ENCODE peak calls at places on chromosomes 1 and 21, in seven cellular contexts. G, X, C, O, N, L and M are unnamed samples.
A peak's percentile ranks its signal among the peaks of the same experiment; 100 is the strongest.

GRCh38 chr1:11407301-11407994 is 71.5 kb upstream of the DISP3 start:
- DNase-seq in G (no peak), C (no peak), N (no peak), X (no peak), O (no peak), L (no peak), M (no peak)

GRCh38 chr1:57916034-57916433 is 492.2 kb upstream of the DAB1 start:
- DNase-seq in G (no peak), X (no peak), L (no peak), O (no peak), N (no peak), C (no peak), M (no peak)

GRCh38 chr1:201311356-201312011 is 28.2 kb downstream of the PKP1 start:
- DNase-seq in X (no peak), O (no peak), N (no peak), C (no peak), G (no peak), L (no peak), M (peak; percentile 14)

GRCh38 chr1:228399531-228400236 is 7.0 kb downstream of the TRIM11 start:
- DNase-seq in L (no peak), X (peak; percentile 46), O (no peak), C (no peak), N (no peak), G (no peak), M (no peak)

GRCh38 chr1:248695451-248696132 is 7.0 kb downstream of the OR14I1 start:
- DNase-seq in L (peak; percentile 62), X (no peak), N (no peak), G (no peak), O (no peak), C (no peak), M (no peak)

GRCh38 chr1:22854688-22855565 is 117.7 kb downstream of the LACTBL1 start:
- DNase-seq in X (no peak), G (no peak), C (no peak), O (no peak), N (no peak), L (no peak), M (no peak)

GRCh38 chr1:183159960-183160359 is 26.1 kb upstream of the LAMC2 start:
- DNase-seq in L (peak; percentile 98), C (peak; percentile 30), X (peak; percentile 94), O (no peak), N (no peak), G (no peak), M (peak; percentile 29)

GRCh38 chr1:24782689-24783088 is 37.4 kb downstream of the CLIC4 start:
- DNase-seq in X (no peak), O (no peak), N (no peak), L (no peak), C (no peak), G (no peak), M (no peak)

GRCh38 chr1:32619701-32620485 is 30.5 kb downstream of the ZBTB8OS start:
- DNase-seq in G (no peak), C (peak; percentile 18), O (no peak), L (peak; percentile 37), N (no peak), X (no peak), M (no peak)

GRCh38 chr1:228968841-228969606 is 233.7 kb downstream of the RHOU start:
- DNase-seq in N (peak; percentile 20), O (no peak), C (no peak), G (no peak), L (no peak), X (no peak), M (no peak)

GRCh38 chr1:45864124-45864721 is 60.8 kb downstream of the MAST2 start:
- DNase-seq in G (peak; percentile 40), L (no peak), X (no peak), C (peak; percentile 43), O (no peak), N (no peak), M (peak; percentile 59)

GRCh38 chr1:90012305-90012704 is 17.4 kb downstream of the ZNF326 start:
- DNase-seq in N (no peak), O (no peak), X (no peak), G (no peak), L (peak; percentile 60), C (no peak), M (no peak)

GRCh38 chr1:42052300-42052699 is 100.9 kb upstream of the GUCA2B start:
- DNase-seq in O (no peak), C (no peak), N (no peak), G (no peak), L (no peak), X (no peak), M (no peak)

GRCh38 chr21:31725202-31725840 is 6.6 kb downstream of the SCAF4 start:
- DNase-seq in C (no peak), X (no peak), O (no peak), G (no peak), L (no peak), N (no peak), M (no peak)

GRCh38 chr1:26083246-26083645 is 15.8 kb upstream of the TRIM63 start:
- DNase-seq in N (no peak), O (no peak), X (no peak), L (peak; percentile 52), C (no peak), G (no peak), M (peak; percentile 11)

GRCh38 chr1:24311234-24311633 is 7.9 kb upstream of the GRHL3 start:
- DNase-seq in O (no peak), N (no peak), L (no peak), C (no peak), G (no peak), X (no peak), M (no peak)